ENCODE peak calls at places on chromosomes 1 and 21, in eight cellular contexts. One of them, this sample, is unnamed.

GRCh38 chr1:222798111-222798510 is 16.7 kb upstream of the DISP1 start:
- DNase-seq in spleen: no peak
- DNase-seq in cardiac muscle cell: no peak
- DNase-seq in right cardiac atrium: no peak
- DNase-seq in substantia nigra: no peak
- DNase-seq in PC-3: peak; percentile 95
- DNase-seq in stomach: no peak
- DNase-seq in lower lobe of right lung: no peak
- DNase-seq in this sample: no peak

GRCh38 chr1:150152182-150152536 is 2.4 kb downstream of the PLEKHO1 start:
- DNase-seq in right cardiac atrium: no peak
- DNase-seq in stomach: no peak
- DNase-seq in spleen: no peak
- DNase-seq in cardiac muscle cell: no peak
- DNase-seq in substantia nigra: no peak
- DNase-seq in PC-3: no peak
- DNase-seq in lower lobe of right lung: no peak
- DNase-seq in this sample: no peak

GRCh38 chr1:170086399-170087032 is 12.0 kb upstream of the KIFAP3 start:
- DNase-seq in substantia nigra: no peak
- DNase-seq in stomach: no peak
- DNase-seq in cardiac muscle cell: no peak
- DNase-seq in right cardiac atrium: no peak
- DNase-seq in spleen: no peak
- DNase-seq in PC-3: no peak
- DNase-seq in lower lobe of right lung: no peak
- DNase-seq in this sample: no peak

GRCh38 chr1:234666206-234666605 is 56.2 kb upstream of the IRF2BP2 start:
- DNase-seq in lower lobe of right lung: no peak
- DNase-seq in PC-3: no peak
- DNase-seq in right cardiac atrium: no peak
- DNase-seq in substantia nigra: no peak
- DNase-seq in spleen: no peak
- DNase-seq in stomach: no peak
- DNase-seq in cardiac muscle cell: no peak
- DNase-seq in this sample: no peak

GRCh38 chr1:33176362-33176850 is 5.4 kb downstream of the TRIM62 start:
- DNase-seq in spleen: no peak
- DNase-seq in stomach: no peak
- DNase-seq in substantia nigra: no peak
- DNase-seq in cardiac muscle cell: no peak
- DNase-seq in lower lobe of right lung: no peak
- DNase-seq in right cardiac atrium: no peak
- DNase-seq in PC-3: no peak
- DNase-seq in this sample: no peak

GRCh38 chr1:172609528-172609927 is 49.4 kb upstream of the FASLG start:
- DNase-seq in cardiac muscle cell: peak; percentile 9
- DNase-seq in spleen: no peak
- DNase-seq in stomach: no peak
- DNase-seq in PC-3: peak; percentile 88
- DNase-seq in lower lobe of right lung: no peak
- DNase-seq in substantia nigra: no peak
- DNase-seq in right cardiac atrium: no peak
- DNase-seq in this sample: no peak

GRCh38 chr1:118325545-118326225 is 140.7 kb upstream of the SPAG17 start:
- DNase-seq in lower lobe of right lung: no peak
- DNase-seq in right cardiac atrium: no peak
- DNase-seq in cardiac muscle cell: no peak
- DNase-seq in stomach: no peak
- DNase-seq in substantia nigra: no peak
- DNase-seq in spleen: no peak
- DNase-seq in PC-3: peak; percentile 79
- DNase-seq in this sample: no peak

GRCh38 chr1:59638172-59638800 is 176.5 kb upstream of the HOOK1 start:
- DNase-seq in stomach: no peak
- DNase-seq in PC-3: no peak
- DNase-seq in lower lobe of right lung: no peak
- DNase-seq in cardiac muscle cell: no peak
- DNase-seq in spleen: no peak
- DNase-seq in substantia nigra: no peak
- DNase-seq in right cardiac atrium: no peak
- DNase-seq in this sample: no peak

GRCh38 chr1:55468438-55468837 is 253.3 kb upstream of the USP24 start:
- DNase-seq in right cardiac atrium: no peak
- DNase-seq in PC-3: no peak
- DNase-seq in lower lobe of right lung: no peak
- DNase-seq in spleen: no peak
- DNase-seq in stomach: no peak
- DNase-seq in cardiac muscle cell: no peak
- DNase-seq in substantia nigra: no peak
- DNase-seq in this sample: no peak

GRCh38 chr21:28944296-28944695 is 48.4 kb downstream of the LTN1 start:
- DNase-seq in cardiac muscle cell: no peak
- DNase-seq in PC-3: no peak
- DNase-seq in spleen: no peak
- DNase-seq in right cardiac atrium: no peak
- DNase-seq in substantia nigra: no peak
- DNase-seq in lower lobe of right lung: no peak
- DNase-seq in stomach: no peak
- DNase-seq in this sample: no peak

GRCh38 chr1:116372651-116373444 is at the start of gene ATP1A1:
- DNase-seq in lower lobe of right lung: peak; percentile 99
- DNase-seq in cardiac muscle cell: peak; percentile 96
- DNase-seq in stomach: peak; percentile 99
- DNase-seq in spleen: peak; percentile 100
- DNase-seq in PC-3: peak; percentile 95
- DNase-seq in right cardiac atrium: peak; percentile 98
- DNase-seq in substantia nigra: peak; percentile 75
- DNase-seq in this sample: peak; percentile 56

GRCh38 chr1:81800741-81801031 is at the start of gene ADGRL2:
- DNase-seq in stomach: peak; percentile 26
- DNase-seq in spleen: no peak
- DNase-seq in substantia nigra: no peak
- DNase-seq in right cardiac atrium: no peak
- DNase-seq in cardiac muscle cell: no peak
- DNase-seq in PC-3: no peak
- DNase-seq in lower lobe of right lung: no peak
- DNase-seq in this sample: no peak

GRCh38 chr1:114956570-114956969 is 73.1 kb upstream of the TSHB start:
- DNase-seq in cardiac muscle cell: peak; percentile 37
- DNase-seq in lower lobe of right lung: no peak
- DNase-seq in stomach: no peak
- DNase-seq in spleen: no peak
- DNase-seq in PC-3: peak; percentile 12
- DNase-seq in substantia nigra: no peak
- DNase-seq in right cardiac atrium: no peak
- DNase-seq in this sample: no peak

GRCh38 chr1:39585933-39586332 is 9.3 kb upstream of the PABPC4 start:
- DNase-seq in cardiac muscle cell: no peak
- DNase-seq in right cardiac atrium: no peak
- DNase-seq in PC-3: no peak
- DNase-seq in substantia nigra: no peak
- DNase-seq in stomach: no peak
- DNase-seq in spleen: no peak
- DNase-seq in lower lobe of right lung: no peak
- DNase-seq in this sample: no peak

GRCh38 chr21:46005081-46005480 is 23.5 kb downstream of the COL6A1 start:
- DNase-seq in right cardiac atrium: peak; percentile 12
- DNase-seq in cardiac muscle cell: no peak
- DNase-seq in spleen: no peak
- DNase-seq in stomach: no peak
- DNase-seq in substantia nigra: no peak
- DNase-seq in PC-3: no peak
- DNase-seq in lower lobe of right lung: no peak
- DNase-seq in this sample: no peak

GRCh38 chr1:47624531-47624930 is 186.7 kb downstream of the FOXD2 start:
- DNase-seq in spleen: no peak
- DNase-seq in cardiac muscle cell: no peak
- DNase-seq in substantia nigra: no peak
- DNase-seq in PC-3: peak; percentile 25
- DNase-seq in right cardiac atrium: no peak
- DNase-seq in lower lobe of right lung: no peak
- DNase-seq in stomach: peak; percentile 59
- DNase-seq in this sample: no peak

GRCh38 chr1:20887269-20887668 is 100.2 kb upstream of the HP1BP3 start:
- DNase-seq in lower lobe of right lung: no peak
- DNase-seq in spleen: no peak
- DNase-seq in stomach: no peak
- DNase-seq in right cardiac atrium: no peak
- DNase-seq in cardiac muscle cell: no peak
- DNase-seq in substantia nigra: no peak
- DNase-seq in PC-3: no peak
- DNase-seq in this sample: no peak

GRCh38 chr1:38776466-38776865 is 83.1 kb downstream of the RRAGC start:
- DNase-seq in substantia nigra: no peak
- DNase-seq in cardiac muscle cell: no peak
- DNase-seq in spleen: no peak
- DNase-seq in lower lobe of right lung: no peak
- DNase-seq in PC-3: no peak
- DNase-seq in stomach: no peak
- DNase-seq in right cardiac atrium: no peak
- DNase-seq in this sample: no peak

GRCh38 chr1:184118051-184118450 is 66.5 kb downstream of the TSEN15 start:
- DNase-seq in right cardiac atrium: no peak
- DNase-seq in substantia nigra: no peak
- DNase-seq in spleen: no peak
- DNase-seq in stomach: no peak
- DNase-seq in cardiac muscle cell: no peak
- DNase-seq in lower lobe of right lung: no peak
- DNase-seq in PC-3: peak; percentile 68
- DNase-seq in this sample: peak; percentile 92

GRCh38 chr1:228035844-228036243 is 29.0 kb downstream of the WNT3A start:
- DNase-seq in PC-3: no peak
- DNase-seq in right cardiac atrium: no peak
- DNase-seq in lower lobe of right lung: no peak
- DNase-seq in spleen: peak; percentile 34
- DNase-seq in cardiac muscle cell: no peak
- DNase-seq in substantia nigra: no peak
- DNase-seq in stomach: no peak
- DNase-seq in this sample: no peak

GRCh38 chr1:230753586-230754251 is 6.5 kb downstream of the CAPN9 start:
- DNase-seq in spleen: peak; percentile 56
- DNase-seq in right cardiac atrium: peak; percentile 52
- DNase-seq in PC-3: no peak
- DNase-seq in substantia nigra: peak; percentile 53
- DNase-seq in lower lobe of right lung: no peak
- DNase-seq in cardiac muscle cell: peak; percentile 76
- DNase-seq in stomach: peak; percentile 74
- DNase-seq in this sample: no peak

DNA sequence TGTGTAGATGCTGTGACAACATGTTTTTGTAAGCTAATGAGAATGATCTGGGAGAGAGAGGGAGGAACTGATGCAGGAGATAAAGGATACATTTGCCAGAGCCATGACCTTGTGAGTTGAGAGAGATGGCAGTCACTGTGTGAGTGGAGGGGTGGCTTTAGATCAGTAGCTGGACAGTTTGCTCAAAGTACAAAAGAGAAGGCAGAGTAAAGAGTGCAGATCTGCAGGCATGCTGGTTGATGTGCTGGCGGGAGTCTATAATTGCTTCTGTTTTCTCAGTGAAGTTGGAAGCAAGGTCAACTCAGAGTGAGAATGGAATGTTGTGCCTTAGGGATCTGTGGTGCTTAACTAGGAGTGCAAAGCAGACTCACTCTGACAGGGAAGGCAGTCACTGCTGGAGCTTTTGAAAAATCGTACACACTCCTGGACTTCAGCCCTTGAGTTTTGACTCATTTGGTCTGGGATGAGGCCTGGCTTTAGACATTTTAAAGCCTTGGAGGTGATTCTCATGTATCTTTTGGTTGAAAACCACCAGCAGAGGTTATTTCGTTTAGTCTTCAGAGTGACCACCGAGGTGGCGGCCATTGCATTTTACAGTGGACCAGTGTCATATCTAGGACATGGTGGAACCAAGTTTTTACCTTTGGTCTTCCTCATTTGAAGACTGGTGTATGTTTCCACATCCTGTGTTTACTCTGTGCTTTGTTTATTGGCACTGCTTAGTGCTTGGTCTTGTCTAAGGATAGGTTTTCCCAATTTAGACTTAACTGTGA is 49.6 kb downstream of the MTR start:
- DNase-seq in PC-3: no peak
- DNase-seq in right cardiac atrium: no peak
- DNase-seq in stomach: no peak
- DNase-seq in lower lobe of right lung: no peak
- DNase-seq in spleen: no peak
- DNase-seq in substantia nigra: no peak
- DNase-seq in cardiac muscle cell: peak; percentile 72
- DNase-seq in this sample: no peak
- H3K27ac ChIP-seq in PC-3: no peak overlapping the region
- H3K27ac ChIP-seq in right cardiac atrium: peak overlapping the region; percentile 80
- H3K27ac ChIP-seq in stomach: peak overlapping the region; percentile 20
- H3K27ac ChIP-seq in lower lobe of right lung: no peak overlapping the region
- H3K27ac ChIP-seq in spleen: no peak overlapping the region
- H3K27ac ChIP-seq in substantia nigra: no peak overlapping the region
- H3K27ac ChIP-seq in cardiac muscle cell: peak overlapping the region; percentile 88
- H3K27ac ChIP-seq in this sample: no peak overlapping the region

GRCh38 chr21:42041246-42041645 is 29.9 kb upstream of the UMODL1 start:
- DNase-seq in right cardiac atrium: no peak
- DNase-seq in lower lobe of right lung: no peak
- DNase-seq in substantia nigra: no peak
- DNase-seq in spleen: peak; percentile 31
- DNase-seq in stomach: no peak
- DNase-seq in PC-3: no peak
- DNase-seq in cardiac muscle cell: no peak
- DNase-seq in this sample: no peak
- H3K27ac ChIP-seq in right cardiac atrium: no peak overlapping the region
- H3K27ac ChIP-seq in lower lobe of right lung: no peak overlapping the region
- H3K27ac ChIP-seq in substantia nigra: no peak overlapping the region
- H3K27ac ChIP-seq in spleen: no peak overlapping the region
- H3K27ac ChIP-seq in stomach: peak overlapping the region; percentile 70
- H3K27ac ChIP-seq in PC-3: peak overlapping the region; percentile 85
- H3K27ac ChIP-seq in cardiac muscle cell: no peak overlapping the region
- H3K27ac ChIP-seq in this sample: no peak overlapping the region

GRCh38 chr21:44914176-44914874 is 6.4 kb downstream of the ITGB2 start:
- DNase-seq in PC-3: no peak
- DNase-seq in spleen: peak; percentile 96
- DNase-seq in substantia nigra: no peak
- DNase-seq in stomach: peak; percentile 59
- DNase-seq in right cardiac atrium: peak; percentile 52
- DNase-seq in lower lobe of right lung: peak; percentile 78
- DNase-seq in cardiac muscle cell: no peak
- DNase-seq in this sample: no peak
- H3K27ac ChIP-seq in PC-3: peak overlapping the region; percentile 73
- H3K27ac ChIP-seq in spleen: peak overlapping the region; percentile 91
- H3K27ac ChIP-seq in substantia nigra: no peak overlapping the region
- H3K27ac ChIP-seq in stomach: peak overlapping the region; percentile 78
- H3K27ac ChIP-seq in right cardiac atrium: no peak overlapping the region
- H3K27ac ChIP-seq in lower lobe of right lung: peak overlapping the region; percentile 47
- H3K27ac ChIP-seq in cardiac muscle cell: no peak overlapping the region
- H3K27ac ChIP-seq in this sample: no peak overlapping the region

DNA sequence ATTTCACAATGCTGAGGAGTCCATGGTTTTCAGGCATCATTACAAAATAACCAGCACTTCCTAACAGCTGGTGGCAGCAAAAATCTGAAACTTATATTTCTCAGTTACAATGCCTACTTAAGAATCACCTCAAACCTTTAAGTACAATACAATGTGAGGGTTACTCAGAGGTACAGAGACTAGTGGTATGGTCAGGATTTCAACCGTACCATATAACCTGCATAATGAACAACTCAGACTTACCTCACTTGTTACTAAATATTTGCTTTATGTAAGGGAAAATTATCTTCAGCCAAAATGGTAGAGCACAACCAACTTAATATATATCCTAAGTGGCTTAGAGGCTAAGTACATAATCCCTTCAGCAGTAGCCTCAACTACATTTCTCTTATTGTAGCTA is 344.5 kb downstream of the SMYD3 start:
- DNase-seq in substantia nigra: no peak
- DNase-seq in PC-3: peak; percentile 73
- DNase-seq in stomach: no peak
- DNase-seq in lower lobe of right lung: no peak
- DNase-seq in cardiac muscle cell: no peak
- DNase-seq in right cardiac atrium: no peak
- DNase-seq in spleen: no peak
- DNase-seq in this sample: no peak
- H3K27ac ChIP-seq in substantia nigra: no peak overlapping the region
- H3K27ac ChIP-seq in PC-3: peak overlapping the region; percentile 39
- H3K27ac ChIP-seq in stomach: no peak overlapping the region
- H3K27ac ChIP-seq in lower lobe of right lung: no peak overlapping the region
- H3K27ac ChIP-seq in cardiac muscle cell: no peak overlapping the region
- H3K27ac ChIP-seq in right cardiac atrium: no peak overlapping the region
- H3K27ac ChIP-seq in spleen: no peak overlapping the region
- H3K27ac ChIP-seq in this sample: peak overlapping the region; percentile 47